ENCODE peak calls at places on chromosomes 1 and 21, in six cellular contexts. L is adrenal gland, C is tibial nerve, R is neuronal stem cell, G is GM23248, T is heart left ventricle. U is an unnamed sample.

GRCh38 chr1:153790282-153790995 is 15.2 kb downstream of the SLC27A3 start:
- DNase-seq in L (peak), C (peak), R (no peak), G (peak), T (peak), U (peak)

GRCh38 chr1:7582439-7582972 is 188.6 kb upstream of the VAMP3 start:
- DNase-seq in L (no peak), C (no peak), R (no peak), G (no peak), T (no peak), U (peak)

GRCh38 chr1:65020774-65021173 is 54.4 kb upstream of the JAK1 start:
- DNase-seq in L (no peak), C (no peak), R (no peak), G (peak), T (no peak), U (peak)

GRCh38 chr1:163055531-163055930 is 13.6 kb upstream of the RGS4 start:
- DNase-seq in L (no peak), C (no peak), R (no peak), G (no peak), T (no peak), U (no peak)

GRCh38 chr21:29486306-29486705 is 187.6 kb downstream of the BACH1 start:
- DNase-seq in L (no peak), C (no peak), R (no peak), G (no peak), T (no peak), U (no peak)

GRCh38 chr1:64540265-64540791 is 70.4 kb downstream of the CACHD1 start:
- DNase-seq in L (no peak), C (no peak), R (no peak), G (peak), T (no peak), U (no peak)

GRCh38 chr1:231376875-231377549 is 38.9 kb downstream of the SPRTN start:
- DNase-seq in L (no peak), C (no peak), R (no peak), G (no peak), T (no peak), U (no peak)

GRCh38 chr1:66999640-67000400 is 54.1 kb downstream of the SLC35D1 start:
- DNase-seq in L (no peak), C (no peak), R (no peak), G (no peak), T (no peak), U (no peak)

GRCh38 chr1:30598571-30599114 is 124.7 kb downstream of the MATN1 start:
- DNase-seq in L (no peak), C (no peak), R (no peak), G (no peak), T (no peak), U (no peak)

GRCh38 chr1:27388337-27389005 is 4.0 kb upstream of the GPR3 start:
- DNase-seq in L (peak), C (peak), R (no peak), G (peak), T (no peak), U (peak)

GRCh38 chr1:54825696-54826095 is 24.6 kb upstream of the TTC22 start:
- DNase-seq in L (no peak), C (no peak), R (no peak), G (no peak), T (no peak), U (no peak)

GRCh38 chr21:46210378-46211136 is 18.0 kb downstream of the LSS start:
- DNase-seq in L (peak), C (no peak), R (no peak), G (no peak), T (peak), U (no peak)

GRCh38 chr1:230230948-230231738 is 164.1 kb downstream of the GALNT2 start:
- DNase-seq in L (no peak), C (no peak), R (no peak), G (no peak), T (no peak), U (no peak)

GRCh38 chr21:26068776-26069175 is 101.8 kb downstream of the APP start:
- DNase-seq in L (no peak), C (no peak), R (no peak), G (no peak), T (no peak), U (no peak)

GRCh38 chr1:222114536-222115156 is 372.8 kb upstream of the DUSP10 start:
- DNase-seq in L (no peak), C (no peak), R (no peak), G (no peak), T (no peak), U (no peak)

GRCh38 chr1:94209982-94210381 is 27.4 kb downstream of the ARHGAP29 start:
- DNase-seq in L (no peak), C (no peak), R (no peak), G (no peak), T (no peak), U (no peak)

GRCh38 chr1:108686609-108687313 is 5.3 kb upstream of the PRPF38B start:
- DNase-seq in L (peak), C (no peak), R (no peak), G (peak), T (no peak), U (peak)

GRCh38 chr1:43671193-43671592 is 21.2 kb downstream of the KDM4A start:
- DNase-seq in L (no peak), C (no peak), R (no peak), G (peak), T (no peak), U (no peak)

GRCh38 chr1:11132571-11133293 is 33.1 kb upstream of the EXOSC10 start:
- DNase-seq in L (no peak), C (no peak), R (no peak), G (no peak), T (no peak), U (no peak)

GRCh38 chr1:38657441-38657840 is 202.1 kb downstream of the RRAGC start:
- DNase-seq in L (no peak), C (no peak), R (no peak), G (no peak), T (no peak), U (no peak)

GRCh38 chr1:215003686-215004085 is 78.9 kb upstream of the KCNK2 start:
- DNase-seq in L (no peak), C (no peak), R (no peak), G (no peak), T (no peak), U (no peak)

GRCh38 chr1:235917267-235917811 is 50.6 kb upstream of the LYST start:
- DNase-seq in L (peak), C (peak), R (no peak), G (peak), T (no peak), U (peak)

GRCh38 chr1:203149188-203149840 is 21.8 kb downstream of the ADORA1 start:
- DNase-seq in L (no peak), C (no peak), R (no peak), G (no peak), T (no peak), U (peak)

GRCh38 chr1:118154220-118154619 is 30.8 kb downstream of the SPAG17 start:
- DNase-seq in L (no peak), C (no peak), R (no peak), G (peak), T (no peak), U (peak)

GRCh38 chr1:111596499-111596898 is 23.1 kb upstream of the RAP1A start:
- DNase-seq in L (no peak), C (no peak), R (no peak), G (no peak), T (no peak), U (no peak)

GRCh38 chr1:160427625-160428024 is 27.3 kb downstream of the VANGL2 start:
- DNase-seq in L (no peak), C (no peak), R (no peak), G (no peak), T (no peak), U (peak)

GRCh38 chr1:185663771-185664296 is 70.4 kb upstream of the HMCN1 start:
- DNase-seq in L (no peak), C (no peak), R (no peak), G (no peak), T (no peak), U (no peak)

GRCh38 chr1:6975991-6976390 is 190.7 kb downstream of the CAMTA1 start:
- DNase-seq in L (no peak), C (no peak), R (no peak), G (no peak), T (no peak), U (peak)

GRCh38 chr1:65440915-65441314 is 20.4 kb downstream of the LEPR start:
- DNase-seq in L (no peak), C (no peak), R (no peak), G (peak), T (no peak), U (peak)

GRCh38 chr1:236623371-236624166 is 19.3 kb upstream of the HEATR1 start:
- DNase-seq in L (no peak), C (no peak), R (no peak), G (no peak), T (no peak), U (no peak)

DNA sequence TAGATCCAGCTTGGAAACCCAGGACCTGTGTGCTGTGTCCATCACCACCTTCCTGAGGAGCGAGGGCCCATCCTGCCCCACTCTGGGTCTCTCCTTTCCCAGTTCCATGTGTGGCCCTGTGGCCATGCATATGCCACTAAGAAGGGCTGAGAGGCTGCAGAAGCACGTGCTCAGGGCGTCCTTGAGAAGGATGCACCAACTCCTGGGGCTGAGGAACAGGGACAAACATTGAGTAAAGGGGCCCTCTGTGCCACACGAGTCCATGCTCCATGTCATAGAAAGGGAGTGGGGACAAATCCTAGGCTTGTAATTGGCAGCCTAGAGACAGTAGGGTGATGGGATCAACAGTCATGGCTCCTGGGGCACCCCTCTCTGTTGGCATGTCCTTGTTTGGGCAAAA is 8.4 kb downstream of the ETV3L start:
- DNase-seq in L (no peak), C (no peak), R (no peak), G (no peak), T (no peak), U (peak)
- H3K27ac ChIP-seq in L (no peak), C (no peak), R (no peak), G (no peak), T (no peak), U (no peak)

GRCh38 chr1:151613275-151613867 is 1.5 kb downstream of the SNX27 start:
- DNase-seq in L (no peak), C (no peak), R (no peak), G (peak), T (no peak), U (no peak)

GRCh38 chr1:151610142-151610541 is 1.7 kb upstream of the SNX27 start:
- DNase-seq in L (no peak), C (no peak), R (no peak), G (no peak), T (no peak), U (no peak)

GRCh38 chr1:151611832-151612505 is at the start of gene SNX27:
- DNase-seq in L (peak), C (peak), R (peak), G (peak), T (peak), U (peak)

GRCh38 chr1:151611288-151611790 is 511 bp upstream of the SNX27 start:
- DNase-seq in L (no peak), C (no peak), R (no peak), G (peak), T (no peak), U (no peak)

GRCh38 chr1:151612506-151613274 is 840 bp downstream of the SNX27 start:
- DNase-seq in L (peak), C (no peak), R (no peak), G (peak), T (peak), U (peak)
- H3K27ac ChIP-seq in L (peak), C (peak), R (peak), G (no peak), T (peak), U (peak)

GRCh38 chr1:206608108-206608698 is 4.1 kb downstream of the EIF2D start:
- DNase-seq in L (no peak), C (no peak), R (peak), G (peak), T (no peak), U (no peak)

GRCh38 chr1:206612129-206612876 is at the start of gene EIF2D:
- DNase-seq in L (peak), C (peak), R (peak), G (peak), T (peak), U (peak)

GRCh38 chr1:206604861-206605260 is 7.4 kb downstream of the EIF2D start:
- DNase-seq in L (no peak), C (no peak), R (no peak), G (no peak), T (no peak), U (no peak)

GRCh38 chr1:206606867-206607266 is 5.4 kb downstream of the EIF2D start:
- DNase-seq in L (no peak), C (no peak), R (no peak), G (peak), T (no peak), U (no peak)

DNA sequence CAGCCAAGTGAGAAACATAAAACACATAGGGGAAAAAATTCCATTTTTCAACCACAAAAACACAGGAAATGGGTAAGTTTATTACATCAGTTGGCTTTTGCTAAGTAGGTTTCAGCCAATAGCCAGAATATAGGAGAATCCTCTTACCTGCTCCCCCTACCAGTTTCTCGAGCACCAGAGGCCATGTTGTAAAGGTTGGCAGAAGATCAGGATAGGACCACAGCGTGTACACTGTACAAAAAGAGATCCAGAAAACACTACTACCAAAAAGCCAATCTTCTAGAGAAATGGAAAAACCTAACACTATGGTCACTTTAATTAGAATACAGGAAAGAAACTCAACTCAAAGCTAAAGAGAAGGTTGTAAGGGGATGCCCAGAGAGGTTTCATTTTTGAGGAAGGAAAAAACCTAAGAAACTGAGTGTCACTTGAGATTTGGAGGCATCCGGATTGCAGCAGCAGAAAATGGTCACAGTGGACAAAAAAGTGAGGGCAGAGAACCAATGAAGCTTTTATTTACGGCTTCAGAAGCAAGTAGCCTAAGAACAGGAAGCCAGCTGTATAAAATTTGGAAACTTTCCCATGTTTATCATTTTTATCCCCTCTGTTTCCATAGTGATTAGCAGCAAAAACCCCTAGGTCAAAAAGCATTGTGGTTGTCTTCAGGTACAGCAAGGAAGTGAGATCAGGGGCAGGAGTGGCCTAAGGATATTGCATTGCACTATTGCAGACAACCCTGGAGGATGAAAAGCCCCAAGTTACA is 2.9 kb downstream of the EIF2D start:
- DNase-seq in L (no peak), C (no peak), R (no peak), G (no peak), T (no peak), U (no peak)
- H3K27ac ChIP-seq in L (no peak), C (no peak), R (no peak), G (no peak), T (no peak), U (no peak)

DNA sequence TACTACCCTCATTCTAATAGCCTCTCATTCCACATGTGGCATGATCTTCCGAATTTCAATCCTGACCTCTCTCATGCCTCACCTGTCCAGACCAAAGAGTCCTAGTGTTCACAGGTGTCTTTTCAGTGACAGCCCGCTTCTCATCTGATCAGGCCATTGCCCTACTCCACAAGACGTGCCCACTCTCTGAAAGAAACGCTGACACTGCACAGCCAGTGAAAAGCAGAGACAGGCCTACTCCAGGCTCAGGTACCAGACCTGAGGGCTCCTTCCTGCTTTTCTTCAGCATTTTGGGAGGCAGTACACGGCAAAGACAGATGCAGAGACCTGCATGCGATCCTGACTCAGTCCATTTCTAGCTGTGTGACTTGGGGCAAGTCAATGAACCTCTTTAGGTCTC is 43.0 kb downstream of the SUSD4 start:
- DNase-seq in L (no peak), C (no peak), R (no peak), G (no peak), T (no peak), U (no peak)
- H3K27ac ChIP-seq in L (no peak), C (no peak), R (no peak), G (no peak), T (no peak), U (no peak)

GRCh38 chr21:33268736-33269441 is 2.7 kb downstream of the IL10RB start:
- DNase-seq in L (no peak), C (no peak), R (no peak), G (no peak), T (peak), U (no peak)
- H3K27ac ChIP-seq in L (no peak), C (no peak), R (no peak), G (no peak), T (no peak), U (no peak)

GRCh38 chr1:154821083-154821482 is 49.0 kb downstream of the KCNN3 start:
- DNase-seq in L (no peak), C (no peak), R (no peak), G (no peak), T (no peak), U (no peak)

GRCh38 chr1:154818911-154819310 is 51.2 kb downstream of the KCNN3 start:
- DNase-seq in L (no peak), C (no peak), R (no peak), G (no peak), T (no peak), U (no peak)

GRCh38 chr1:154822717-154823116 is 47.4 kb downstream of the KCNN3 start:
- DNase-seq in L (no peak), C (no peak), R (no peak), G (no peak), T (no peak), U (no peak)

GRCh38 chr1:154819628-154820590 is 50.2 kb downstream of the KCNN3 start:
- DNase-seq in L (no peak), C (no peak), R (peak), G (peak), T (no peak), U (peak)

GRCh38 chr1:154820646-154821045 is 49.4 kb downstream of the KCNN3 start:
- DNase-seq in L (no peak), C (no peak), R (no peak), G (no peak), T (no peak), U (no peak)
- H3K27ac ChIP-seq in L (no peak), C (no peak), R (no peak), G (no peak), T (no peak), U (no peak)

DNA sequence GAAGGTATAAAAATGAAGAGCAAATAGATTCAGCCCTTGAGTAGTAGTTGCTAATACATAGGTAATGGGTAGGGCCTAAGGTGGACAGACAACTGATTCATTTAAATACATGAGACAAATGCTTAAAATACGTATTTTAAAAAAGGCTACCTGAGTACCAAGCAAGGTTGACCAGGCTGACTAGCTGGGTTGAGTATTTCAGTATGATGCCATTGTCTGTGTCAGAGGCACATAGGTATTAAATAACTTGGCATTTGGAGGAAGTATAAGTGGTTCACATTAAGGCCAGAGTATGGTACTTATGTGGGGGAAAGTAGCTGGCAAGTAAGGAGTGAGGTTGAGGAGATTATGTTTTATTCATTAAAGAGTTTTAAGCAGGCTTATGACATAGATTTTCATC is 19.4 kb downstream of the NEK7 start:
- DNase-seq in L (no peak), C (no peak), R (no peak), G (no peak), T (no peak), U (no peak)
- H3K27ac ChIP-seq in L (no peak), C (no peak), R (no peak), G (peak), T (no peak), U (peak)

GRCh38 chr1:116916533-116917460 is 7.1 kb downstream of the PTGFRN start:
- DNase-seq in L (peak), C (no peak), R (no peak), G (no peak), T (no peak), U (no peak)
- H3K27ac ChIP-seq in L (peak), C (no peak), R (no peak), G (no peak), T (peak), U (no peak)

U was measured in osteoblast.